ENCODE peak calls at places on chromosomes 5 and 9, in five cellular contexts. D is heart left ventricle, V is nucleus accumbens, H is Peyer's patch, R is activated T-helper 1 cell treated with Interleukin-2 at 50 U/mL for 16 hours. W is an unnamed sample.

GRCh38 chr9:135275163-135275925 is 187.9 kb downstream of the OLFM1 start:
- DNase-seq in D (no peak), V (no peak), H (no peak), R (no peak), W (no peak)

GRCh38 chr5:168006473-168007130 is 284.8 kb upstream of the WWC1 start:
- DNase-seq in D (no peak), V (no peak), H (no peak), R (no peak), W (no peak)

GRCh38 chr9:1294641-1295040 is 244.5 kb downstream of the DMRT2 start:
- DNase-seq in D (no peak), V (no peak), H (no peak), R (no peak), W (no peak)

GRCh38 chr9:97853056-97853843 is at the start of gene FOXE1:
- DNase-seq in D (no peak), V (no peak), H (no peak), R (no peak), W (no peak)

GRCh38 chr5:1656271-1656975 is 132.7 kb upstream of the LPCAT1 start:
- DNase-seq in D (no peak), V (no peak), H (peak; percentile 22), R (no peak), W (no peak)

GRCh38 chr5:100430268-100430900 is 104.8 kb upstream of the FAM174A start:
- DNase-seq in D (peak; percentile 32), V (no peak), H (peak; percentile 67), R (peak; percentile 4), W (peak; percentile 28)

GRCh38 chr9:87227456-87227855 is 270.2 kb upstream of the DAPK1 start:
- DNase-seq in D (no peak), V (no peak), H (no peak), R (no peak), W (no peak)

GRCh38 chr5:93893050-93893449 is 151.7 kb upstream of the POU5F2 start:
- DNase-seq in D (no peak), V (no peak), H (no peak), R (no peak), W (no peak)

GRCh38 chr9:12856608-12857007 is 81.8 kb downstream of the LURAP1L start:
- DNase-seq in D (no peak), V (no peak), H (no peak), R (no peak), W (no peak)

GRCh38 chr5:31492824-31493223 is 39.1 kb downstream of the DROSHA start:
- DNase-seq in D (no peak), V (no peak), H (peak; percentile 51), R (no peak), W (no peak)

GRCh38 chr9:32590898-32591297 is 17.9 kb upstream of the NDUFB6 start:
- DNase-seq in D (no peak), V (no peak), H (no peak), R (no peak), W (no peak)

GRCh38 chr5:111345731-111346130 is 121.5 kb downstream of the CAMK4 start:
- DNase-seq in D (no peak), V (no peak), H (no peak), R (no peak), W (no peak)

W was measured in GM13977.